ENCODE peak calls at places on chromosomes 3 and 15, in eight cellular contexts. Q is suprapubic skin; U is transverse colon; R is spleen; P is HCT116; G is GM12864; A is CD8-positive, alpha-beta T cell; E is tibial nerve. T is an unnamed sample.

GRCh38 chr3:128971421-128971820 is 22.5 kb downstream of the CFAP92 start:
- DNase-seq in Q (no peak), U (peak), R (no peak), P (no peak), G (no peak), A (no peak), E (no peak), T (no peak)

GRCh38 chr3:74605437-74605836 is 9.0 kb downstream of the CNTN3 start:
- DNase-seq in Q (no peak), U (no peak), R (no peak), P (no peak), G (no peak), A (no peak), E (no peak), T (no peak)

GRCh38 chr15:58553365-58553918 is 121.7 kb downstream of the LIPC start:
- DNase-seq in Q (no peak), U (no peak), R (no peak), P (no peak), G (no peak), A (no peak), E (no peak), T (no peak)

GRCh38 chr15:89809093-89809786 is 5.4 kb downstream of the ANPEP start:
- DNase-seq in Q (peak), U (no peak), R (peak), P (no peak), G (no peak), A (no peak), E (no peak), T (no peak)

GRCh38 chr3:192857148-192857735 is 60.4 kb downstream of the MB21D2 start:
- DNase-seq in Q (no peak), U (no peak), R (no peak), P (no peak), G (no peak), A (no peak), E (no peak), T (no peak)

GRCh38 chr3:186109897-186110803 is 1.3 kb upstream of the ETV5 start:
- DNase-seq in Q (peak), U (no peak), R (peak), P (no peak), G (no peak), A (no peak), E (no peak), T (no peak)

GRCh38 chr15:51969728-51970127 is 1.9 kb downstream of the LEO1 start:
- DNase-seq in Q (no peak), U (no peak), R (no peak), P (no peak), G (no peak), A (no peak), E (no peak), T (no peak)

GRCh38 chr3:131794766-131795381 is 239.9 kb downstream of the CPNE4 start:
- DNase-seq in Q (no peak), U (no peak), R (no peak), P (peak), G (peak), A (no peak), E (peak), T (no peak)

GRCh38 chr3:44318929-44319328 is 19.6 kb upstream of the TCAIM start:
- DNase-seq in Q (no peak), U (no peak), R (no peak), P (peak), G (no peak), A (no peak), E (no peak), T (no peak)

GRCh38 chr3:148642616-148643015 is 55.1 kb upstream of the AGTR1 start:
- DNase-seq in Q (no peak), U (no peak), R (no peak), P (no peak), G (no peak), A (no peak), E (no peak), T (no peak)

GRCh38 chr3:107767897-107768605 is 245.3 kb downstream of the BBX start:
- DNase-seq in Q (no peak), U (no peak), R (no peak), P (no peak), G (no peak), A (no peak), E (no peak), T (no peak)

GRCh38 chr15:92810418-92811138 is 89.5 kb upstream of the CHD2 start:
- DNase-seq in Q (peak), U (peak), R (peak), P (no peak), G (no peak), A (no peak), E (peak), T (no peak)

GRCh38 chr3:14467723-14468620 is 65.6 kb downstream of the SLC6A6 start:
- DNase-seq in Q (no peak), U (peak), R (no peak), P (no peak), G (no peak), A (peak), E (peak), T (peak)

GRCh38 chr15:43930079-43930478 is 103.3 kb downstream of the WDR76 start:
- DNase-seq in Q (no peak), U (no peak), R (peak), P (no peak), G (no peak), A (no peak), E (no peak), T (no peak)

GRCh38 chr15:38553071-38553470 is 11.5 kb downstream of the RASGRP1 start:
- DNase-seq in Q (no peak), U (no peak), R (no peak), P (no peak), G (no peak), A (no peak), E (no peak), T (no peak)

GRCh38 chr3:149630806-149631205 is 27.0 kb downstream of the WWTR1 start:
- DNase-seq in Q (no peak), U (no peak), R (no peak), P (no peak), G (no peak), A (no peak), E (no peak), T (no peak)

GRCh38 chr3:29693863-29694262 is 413.0 kb downstream of the RBMS3 start:
- DNase-seq in Q (no peak), U (no peak), R (no peak), P (peak), G (no peak), A (no peak), E (no peak), T (no peak)

GRCh38 chr3:150020527-150020926 is 49.8 kb upstream of the PFN2 start:
- DNase-seq in Q (no peak), U (no peak), R (no peak), P (no peak), G (no peak), A (no peak), E (no peak), T (no peak)

GRCh38 chr3:46935168-46935858 is 41.2 kb downstream of the CCDC12 start:
- DNase-seq in Q (no peak), U (peak), R (peak), P (peak), G (no peak), A (no peak), E (peak), T (no peak)

DNA sequence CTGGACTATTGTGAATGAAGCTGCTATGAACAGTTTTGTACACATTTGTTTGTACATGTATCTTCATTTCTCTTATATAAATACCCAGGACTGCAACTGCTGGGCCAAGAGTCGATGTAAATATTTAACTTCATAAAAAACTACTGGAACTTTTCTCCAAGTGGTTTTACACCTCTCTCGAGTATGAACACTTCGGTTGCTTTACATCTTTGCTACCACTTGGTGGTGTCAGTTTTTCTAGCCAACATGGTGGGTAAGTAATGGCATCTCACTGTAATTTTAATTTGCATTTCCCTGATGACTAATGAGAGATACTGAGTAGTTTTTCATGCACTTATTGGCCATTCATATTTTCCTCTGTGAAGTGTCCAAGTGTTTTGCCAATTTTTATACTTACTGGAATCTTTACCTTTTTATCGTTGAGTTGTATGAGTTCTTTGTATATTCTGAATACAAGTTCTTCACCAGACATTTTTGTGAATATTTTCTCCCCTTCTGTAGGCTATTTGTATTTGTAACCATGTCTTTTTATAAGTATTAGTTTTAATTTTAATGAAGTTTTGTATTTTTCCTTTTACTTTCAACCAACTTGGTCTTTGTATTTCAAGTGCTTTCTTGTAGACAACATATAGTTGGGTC is 44.4 kb downstream of the PCOLCE2 start:
- DNase-seq in Q (no peak), U (no peak), R (no peak), P (peak), G (peak), A (no peak), E (no peak), T (no peak)
- TF ChIP-seq CTCF in Q (no peak), U (no peak), R (peak), P (peak), G (peak), A (no peak), E (no peak), T (peak)

DNA sequence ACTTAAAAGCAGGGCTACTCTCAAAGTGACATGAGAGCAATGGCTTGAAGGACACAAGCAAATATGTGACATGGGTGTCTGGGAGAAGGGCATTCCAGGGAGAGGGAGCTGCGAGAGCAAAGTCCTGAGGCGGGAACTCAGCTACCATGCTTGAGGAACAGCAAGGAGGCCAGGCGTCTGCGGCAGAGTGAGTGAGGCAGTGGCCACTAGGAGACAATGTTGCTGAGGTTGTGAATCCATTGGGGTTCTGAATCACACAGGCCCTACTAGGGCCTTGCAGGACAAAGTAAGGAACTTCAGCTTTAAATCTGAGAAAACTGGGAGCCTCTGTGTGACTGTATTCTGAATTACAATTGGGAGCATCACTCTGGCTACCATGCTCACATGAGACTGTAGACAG is 94.1 kb upstream of the PRICKLE2 start:
- DNase-seq in Q (no peak), U (no peak), R (no peak), P (no peak), G (no peak), A (no peak), E (no peak), T (no peak)
- TF ChIP-seq CTCF in Q (no peak), U (no peak), R (no peak), P (no peak), G (no peak), A (no peak), E (no peak), T (peak)

DNA sequence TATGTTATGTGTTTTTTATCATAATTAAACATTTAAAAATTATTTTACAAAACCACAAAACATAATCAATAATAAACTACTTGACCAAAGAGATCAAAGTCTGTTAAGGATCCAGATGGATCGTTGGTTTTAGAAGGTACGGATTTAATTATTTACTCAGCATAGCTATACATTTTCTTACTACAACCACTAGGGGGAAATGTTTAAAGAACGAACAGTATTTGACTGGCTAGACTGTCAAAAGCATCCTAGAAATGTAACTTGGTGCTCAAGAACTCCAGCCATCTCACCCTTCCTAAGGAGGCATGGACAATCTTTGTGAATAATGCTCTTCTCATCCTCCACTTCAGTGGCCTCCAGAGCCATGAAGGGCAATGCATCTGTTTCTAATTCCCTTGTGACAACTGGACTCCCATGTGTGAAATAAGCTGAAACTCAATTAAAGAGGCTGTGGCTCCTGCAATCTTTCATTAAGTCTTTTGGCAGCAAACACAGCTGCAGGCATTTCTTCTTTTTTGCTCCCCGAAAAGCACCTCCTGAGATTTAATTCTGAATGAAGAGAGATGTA is 94.7 kb upstream of the TUSC7 start:
- DNase-seq in Q (no peak), U (no peak), R (no peak), P (no peak), G (no peak), A (no peak), E (no peak), T (no peak)
- TF ChIP-seq CTCF in Q (peak), U (no peak), R (no peak), P (no peak), G (peak), A (no peak), E (no peak), T (peak)

GRCh38 chr15:69061414-69061842 is 46.9 kb downstream of the NOX5 start:
- DNase-seq in Q (no peak), U (no peak), R (no peak), P (no peak), G (no peak), A (no peak), E (no peak), T (no peak)

GRCh38 chr15:69067296-69067695 is 52.8 kb downstream of the NOX5 start:
- DNase-seq in Q (no peak), U (no peak), R (no peak), P (no peak), G (no peak), A (no peak), E (no peak), T (no peak)

GRCh38 chr15:69066646-69066995 is 52.1 kb downstream of the NOX5 start:
- DNase-seq in Q (no peak), U (no peak), R (no peak), P (no peak), G (no peak), A (no peak), E (no peak), T (no peak)

GRCh38 chr15:69065981-69066645 is 51.6 kb downstream of the NOX5 start:
- DNase-seq in Q (no peak), U (no peak), R (no peak), P (no peak), G (no peak), A (no peak), E (no peak), T (no peak)

GRCh38 chr15:69064649-69065048 is 50.2 kb downstream of the NOX5 start:
- DNase-seq in Q (no peak), U (no peak), R (no peak), P (no peak), G (no peak), A (no peak), E (no peak), T (no peak)
- TF ChIP-seq CTCF in Q (no peak), U (no peak), R (no peak), P (no peak), G (no peak), A (no peak), E (no peak), T (no peak)

DNA sequence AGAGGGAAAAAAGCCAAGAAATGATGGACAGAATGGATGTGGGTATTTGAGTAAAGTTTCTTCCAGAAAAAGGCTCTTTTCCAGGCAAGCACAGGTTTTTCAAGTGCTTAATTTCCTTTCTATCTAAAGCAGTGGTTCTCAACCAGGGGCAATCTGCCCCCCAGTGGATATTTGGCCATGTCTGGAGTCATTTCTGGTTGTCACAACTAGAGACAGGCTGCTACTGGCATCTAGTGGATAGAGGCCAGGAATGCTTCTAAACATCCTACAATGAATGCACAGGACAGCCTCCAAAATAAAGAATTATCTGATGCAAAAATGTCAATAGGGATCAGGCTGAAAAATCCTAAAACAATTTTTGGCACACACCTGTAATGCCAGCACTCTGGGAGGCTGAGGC is 23.9 kb downstream of the SEC22C start:
- DNase-seq in Q (no peak), U (no peak), R (no peak), P (no peak), G (no peak), A (peak), E (no peak), T (no peak)
- TF ChIP-seq CTCF in Q (no peak), U (no peak), R (no peak), P (peak), G (no peak), A (peak), E (no peak), T (peak)

DNA sequence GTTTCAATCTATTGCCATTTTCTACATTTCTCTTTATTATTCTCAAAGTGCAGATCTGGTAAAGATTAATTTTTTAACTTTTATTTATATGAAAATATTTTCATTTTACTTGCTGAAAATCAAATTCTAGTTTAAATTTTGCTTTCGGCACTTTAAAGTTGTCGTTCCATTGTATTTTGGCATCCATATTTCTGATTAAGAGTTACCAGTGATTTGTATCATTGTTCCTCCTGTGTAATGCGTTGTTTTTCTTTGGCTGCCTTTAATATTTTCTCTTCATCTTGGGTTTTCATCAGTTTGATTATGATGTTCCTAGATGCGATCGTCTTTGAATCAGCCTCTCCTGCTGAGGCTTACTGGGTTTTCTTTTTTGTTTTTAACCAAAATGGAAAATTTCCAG is 97.3 kb downstream of the SPATA16 start:
- DNase-seq in Q (no peak), U (no peak), R (no peak), P (no peak), G (no peak), A (no peak), E (no peak), T (no peak)
- TF ChIP-seq CTCF in Q (no peak), U (no peak), R (no peak), P (no peak), G (no peak), A (no peak), E (no peak), T (no peak)

DNA sequence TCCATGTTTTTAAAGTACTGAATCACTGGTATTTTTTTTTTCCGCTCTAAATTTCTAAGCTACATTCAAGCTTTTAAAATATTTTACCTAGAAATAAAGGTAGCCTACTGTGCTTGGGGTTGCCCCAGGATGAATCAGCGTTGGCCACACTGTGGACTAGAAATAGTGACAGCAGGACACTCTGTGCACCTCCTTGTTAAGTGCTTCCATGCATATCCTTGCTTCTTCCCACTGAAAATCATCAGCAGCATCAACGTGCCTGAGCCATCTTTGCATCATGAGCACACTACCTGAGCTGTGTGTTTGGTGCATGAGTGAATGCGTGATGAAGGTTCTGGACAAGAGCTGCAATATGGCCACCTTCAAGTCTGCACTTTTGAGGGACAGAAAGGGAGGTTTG is 142.0 kb upstream of the SLC2A2 start:
- DNase-seq in Q (no peak), U (no peak), R (no peak), P (no peak), G (no peak), A (no peak), E (no peak), T (no peak)
- TF ChIP-seq CTCF in Q (no peak), U (no peak), R (no peak), P (no peak), G (no peak), A (no peak), E (no peak), T (no peak)

GRCh38 chr3:184260571-184261269 is 633 bp downstream of the CAMK2N2 start:
- DNase-seq in Q (no peak), U (no peak), R (no peak), P (no peak), G (no peak), A (no peak), E (no peak), T (peak)
- TF ChIP-seq CTCF in Q (no peak), U (no peak), R (no peak), P (no peak), G (no peak), A (no peak), E (no peak), T (no peak)

DNA sequence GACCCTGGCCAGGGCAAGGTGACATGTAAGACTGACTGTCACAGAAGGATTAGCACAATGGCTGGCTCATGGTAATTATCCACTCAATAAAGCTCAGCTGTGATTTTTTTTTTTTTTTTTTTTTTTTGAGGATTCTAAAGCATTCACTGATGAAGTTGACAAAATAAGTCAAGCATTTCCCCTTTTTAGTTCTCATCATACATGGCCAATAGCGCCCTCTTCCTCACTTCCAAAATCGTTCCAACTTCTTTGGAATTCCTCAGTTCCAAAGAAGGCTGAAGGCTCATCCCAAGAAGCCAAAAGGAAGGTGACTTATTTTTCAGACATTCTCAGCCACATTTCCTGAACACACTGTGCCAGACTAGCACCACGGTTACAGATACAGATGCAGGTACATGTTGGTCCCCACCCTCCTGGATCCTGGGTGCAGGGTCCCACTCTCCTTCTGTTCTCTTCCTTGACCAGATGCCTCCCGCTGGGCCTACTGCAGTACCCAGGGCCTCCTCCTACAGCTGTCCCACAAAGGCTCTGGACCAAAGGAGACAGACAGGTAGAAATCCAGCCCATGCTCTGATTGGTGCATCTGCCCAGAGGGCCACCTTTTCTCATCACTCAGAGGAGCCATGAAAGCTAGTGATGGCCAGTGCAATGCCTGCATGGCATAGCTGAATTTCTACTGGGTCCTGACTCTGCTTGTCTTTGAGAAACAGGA is 202.6 kb downstream of the UACA start:
- DNase-seq in Q (no peak), U (no peak), R (no peak), P (no peak), G (no peak), A (no peak), E (no peak), T (no peak)
- TF ChIP-seq CTCF in Q (no peak), U (no peak), R (no peak), P (peak), G (no peak), A (no peak), E (no peak), T (peak)

T was measured in chondrocyte.